ENCODE peak calls at places on chromosomes 12 and 14, in seven cellular contexts. One of them, this sample, is unnamed.

GRCh38 chr14:74019408-74019714 is 212 bp downstream of the BBOF1 start:
- DNase-seq in astrocyte of the cerebellum: no peak
- DNase-seq in upper lobe of right lung: no peak
- DNase-seq in SK-N-SH: no peak
- DNase-seq in activated CD4-positive, alpha-beta T cell treated with anti-CD3 and anti-CD28 coated beads for 1 hour: no peak
- DNase-seq in IMR-90: no peak
- DNase-seq in activated T-cell treated with anti-CD3 and anti-CD28 coated beads for 24 hours: no peak
- DNase-seq in this sample: no peak

GRCh38 chr12:52183544-52183910 is 8.3 kb downstream of the KRT80 start:
- DNase-seq in astrocyte of the cerebellum: no peak
- DNase-seq in upper lobe of right lung: no peak
- DNase-seq in SK-N-SH: no peak
- DNase-seq in activated CD4-positive, alpha-beta T cell treated with anti-CD3 and anti-CD28 coated beads for 1 hour: no peak
- DNase-seq in IMR-90: peak
- DNase-seq in activated T-cell treated with anti-CD3 and anti-CD28 coated beads for 24 hours: no peak
- DNase-seq in this sample: no peak

GRCh38 chr14:103868242-103868897 is 21.0 kb upstream of the PPP1R13B start:
- DNase-seq in astrocyte of the cerebellum: no peak
- DNase-seq in upper lobe of right lung: no peak
- DNase-seq in SK-N-SH: peak
- DNase-seq in activated CD4-positive, alpha-beta T cell treated with anti-CD3 and anti-CD28 coated beads for 1 hour: no peak
- DNase-seq in IMR-90: no peak
- DNase-seq in activated T-cell treated with anti-CD3 and anti-CD28 coated beads for 24 hours: no peak
- DNase-seq in this sample: no peak

GRCh38 chr14:39755269-39755878 is 323.1 kb upstream of the FBXO33 start:
- DNase-seq in astrocyte of the cerebellum: peak
- DNase-seq in upper lobe of right lung: no peak
- DNase-seq in SK-N-SH: no peak
- DNase-seq in activated CD4-positive, alpha-beta T cell treated with anti-CD3 and anti-CD28 coated beads for 1 hour: no peak
- DNase-seq in IMR-90: no peak
- DNase-seq in activated T-cell treated with anti-CD3 and anti-CD28 coated beads for 24 hours: no peak
- DNase-seq in this sample: no peak

GRCh38 chr14:69260246-69260978 is 454 bp downstream of the GALNT16 start:
- DNase-seq in astrocyte of the cerebellum: no peak
- DNase-seq in upper lobe of right lung: no peak
- DNase-seq in SK-N-SH: peak
- DNase-seq in activated CD4-positive, alpha-beta T cell treated with anti-CD3 and anti-CD28 coated beads for 1 hour: no peak
- DNase-seq in IMR-90: peak
- DNase-seq in activated T-cell treated with anti-CD3 and anti-CD28 coated beads for 24 hours: no peak
- DNase-seq in this sample: no peak

GRCh38 chr12:106893451-106893850 is 62.3 kb upstream of the TMEM263 start:
- DNase-seq in astrocyte of the cerebellum: no peak
- DNase-seq in upper lobe of right lung: no peak
- DNase-seq in SK-N-SH: no peak
- DNase-seq in activated CD4-positive, alpha-beta T cell treated with anti-CD3 and anti-CD28 coated beads for 1 hour: no peak
- DNase-seq in IMR-90: peak
- DNase-seq in activated T-cell treated with anti-CD3 and anti-CD28 coated beads for 24 hours: no peak
- DNase-seq in this sample: no peak

GRCh38 chr12:95131589-95132335 is 58.3 kb upstream of the NR2C1 start:
- DNase-seq in astrocyte of the cerebellum: no peak
- DNase-seq in upper lobe of right lung: no peak
- DNase-seq in SK-N-SH: no peak
- DNase-seq in activated CD4-positive, alpha-beta T cell treated with anti-CD3 and anti-CD28 coated beads for 1 hour: no peak
- DNase-seq in IMR-90: no peak
- DNase-seq in activated T-cell treated with anti-CD3 and anti-CD28 coated beads for 24 hours: no peak
- DNase-seq in this sample: no peak

GRCh38 chr12:109166371-109166770 is 50.0 kb downstream of the ACACB start:
- DNase-seq in astrocyte of the cerebellum: no peak
- DNase-seq in upper lobe of right lung: no peak
- DNase-seq in SK-N-SH: no peak
- DNase-seq in activated CD4-positive, alpha-beta T cell treated with anti-CD3 and anti-CD28 coated beads for 1 hour: no peak
- DNase-seq in IMR-90: no peak
- DNase-seq in activated T-cell treated with anti-CD3 and anti-CD28 coated beads for 24 hours: no peak
- DNase-seq in this sample: no peak

GRCh38 chr14:28677381-28677780 is 89.2 kb upstream of the FOXG1 start:
- DNase-seq in astrocyte of the cerebellum: no peak
- DNase-seq in upper lobe of right lung: no peak
- DNase-seq in SK-N-SH: no peak
- DNase-seq in activated CD4-positive, alpha-beta T cell treated with anti-CD3 and anti-CD28 coated beads for 1 hour: no peak
- DNase-seq in IMR-90: no peak
- DNase-seq in activated T-cell treated with anti-CD3 and anti-CD28 coated beads for 24 hours: no peak
- DNase-seq in this sample: no peak

GRCh38 chr14:75278422-75279152 is at the start of gene FOS:
- DNase-seq in astrocyte of the cerebellum: peak
- DNase-seq in upper lobe of right lung: peak
- DNase-seq in SK-N-SH: peak
- DNase-seq in activated CD4-positive, alpha-beta T cell treated with anti-CD3 and anti-CD28 coated beads for 1 hour: peak
- DNase-seq in IMR-90: peak
- DNase-seq in activated T-cell treated with anti-CD3 and anti-CD28 coated beads for 24 hours: peak
- DNase-seq in this sample: peak

GRCh38 chr12:6369916-6370575 is 5.3 kb downstream of the SCNN1A start:
- DNase-seq in astrocyte of the cerebellum: no peak
- DNase-seq in upper lobe of right lung: no peak
- DNase-seq in SK-N-SH: no peak
- DNase-seq in activated CD4-positive, alpha-beta T cell treated with anti-CD3 and anti-CD28 coated beads for 1 hour: no peak
- DNase-seq in IMR-90: no peak
- DNase-seq in activated T-cell treated with anti-CD3 and anti-CD28 coated beads for 24 hours: no peak
- DNase-seq in this sample: no peak

GRCh38 chr14:32087173-32087861 is 10.2 kb downstream of the ARHGAP5 start:
- DNase-seq in astrocyte of the cerebellum: peak
- DNase-seq in upper lobe of right lung: no peak
- DNase-seq in SK-N-SH: no peak
- DNase-seq in activated CD4-positive, alpha-beta T cell treated with anti-CD3 and anti-CD28 coated beads for 1 hour: no peak
- DNase-seq in IMR-90: peak
- DNase-seq in activated T-cell treated with anti-CD3 and anti-CD28 coated beads for 24 hours: no peak
- DNase-seq in this sample: no peak

GRCh38 chr12:69095765-69096477 is 143.4 kb upstream of the CPSF6 start:
- DNase-seq in astrocyte of the cerebellum: no peak
- DNase-seq in upper lobe of right lung: no peak
- DNase-seq in SK-N-SH: no peak
- DNase-seq in activated CD4-positive, alpha-beta T cell treated with anti-CD3 and anti-CD28 coated beads for 1 hour: no peak
- DNase-seq in IMR-90: no peak
- DNase-seq in activated T-cell treated with anti-CD3 and anti-CD28 coated beads for 24 hours: no peak
- DNase-seq in this sample: no peak

GRCh38 chr12:64097346-64098105 is 124.6 kb downstream of the KICS2 start:
- DNase-seq in astrocyte of the cerebellum: no peak
- DNase-seq in upper lobe of right lung: no peak
- DNase-seq in SK-N-SH: no peak
- DNase-seq in activated CD4-positive, alpha-beta T cell treated with anti-CD3 and anti-CD28 coated beads for 1 hour: no peak
- DNase-seq in IMR-90: peak
- DNase-seq in activated T-cell treated with anti-CD3 and anti-CD28 coated beads for 24 hours: no peak
- DNase-seq in this sample: no peak

GRCh38 chr14:21023817-21024667 is 819 bp downstream of the NDRG2 start:
- DNase-seq in astrocyte of the cerebellum: no peak
- DNase-seq in upper lobe of right lung: no peak
- DNase-seq in SK-N-SH: no peak
- DNase-seq in activated CD4-positive, alpha-beta T cell treated with anti-CD3 and anti-CD28 coated beads for 1 hour: no peak
- DNase-seq in IMR-90: no peak
- DNase-seq in activated T-cell treated with anti-CD3 and anti-CD28 coated beads for 24 hours: no peak
- DNase-seq in this sample: no peak

GRCh38 chr12:54359762-54360351 is 4.4 kb downstream of the GPR84 start:
- DNase-seq in astrocyte of the cerebellum: no peak
- DNase-seq in upper lobe of right lung: no peak
- DNase-seq in SK-N-SH: no peak
- DNase-seq in activated CD4-positive, alpha-beta T cell treated with anti-CD3 and anti-CD28 coated beads for 1 hour: no peak
- DNase-seq in IMR-90: no peak
- DNase-seq in activated T-cell treated with anti-CD3 and anti-CD28 coated beads for 24 hours: no peak
- DNase-seq in this sample: no peak

GRCh38 chr14:59262717-59263469 is 74.4 kb downstream of the DAAM1 start:
- DNase-seq in astrocyte of the cerebellum: no peak
- DNase-seq in upper lobe of right lung: no peak
- DNase-seq in SK-N-SH: no peak
- DNase-seq in activated CD4-positive, alpha-beta T cell treated with anti-CD3 and anti-CD28 coated beads for 1 hour: no peak
- DNase-seq in IMR-90: no peak
- DNase-seq in activated T-cell treated with anti-CD3 and anti-CD28 coated beads for 24 hours: no peak
- DNase-seq in this sample: no peak

GRCh38 chr12:132066345-132066685 is 77.8 kb downstream of the DDX51 start:
- DNase-seq in astrocyte of the cerebellum: no peak
- DNase-seq in upper lobe of right lung: no peak
- DNase-seq in SK-N-SH: no peak
- DNase-seq in activated CD4-positive, alpha-beta T cell treated with anti-CD3 and anti-CD28 coated beads for 1 hour: no peak
- DNase-seq in IMR-90: no peak
- DNase-seq in activated T-cell treated with anti-CD3 and anti-CD28 coated beads for 24 hours: peak
- DNase-seq in this sample: no peak

GRCh38 chr12:14773685-14774073 is 29.6 kb downstream of the WBP11 start:
- DNase-seq in astrocyte of the cerebellum: no peak
- DNase-seq in upper lobe of right lung: no peak
- DNase-seq in SK-N-SH: peak
- DNase-seq in activated CD4-positive, alpha-beta T cell treated with anti-CD3 and anti-CD28 coated beads for 1 hour: no peak
- DNase-seq in IMR-90: no peak
- DNase-seq in activated T-cell treated with anti-CD3 and anti-CD28 coated beads for 24 hours: no peak
- DNase-seq in this sample: no peak

GRCh38 chr14:68694516-68695235 is 98.2 kb downstream of the ZFP36L1 start:
- DNase-seq in astrocyte of the cerebellum: no peak
- DNase-seq in upper lobe of right lung: no peak
- DNase-seq in SK-N-SH: no peak
- DNase-seq in activated CD4-positive, alpha-beta T cell treated with anti-CD3 and anti-CD28 coated beads for 1 hour: no peak
- DNase-seq in IMR-90: peak
- DNase-seq in activated T-cell treated with anti-CD3 and anti-CD28 coated beads for 24 hours: no peak
- DNase-seq in this sample: no peak

GRCh38 chr14:55701638-55702037 is 121.6 kb downstream of the KTN1 start:
- DNase-seq in astrocyte of the cerebellum: no peak
- DNase-seq in upper lobe of right lung: no peak
- DNase-seq in SK-N-SH: no peak
- DNase-seq in activated CD4-positive, alpha-beta T cell treated with anti-CD3 and anti-CD28 coated beads for 1 hour: no peak
- DNase-seq in IMR-90: peak
- DNase-seq in activated T-cell treated with anti-CD3 and anti-CD28 coated beads for 24 hours: no peak
- DNase-seq in this sample: no peak

GRCh38 chr12:75908961-75909699 is 122.4 kb downstream of the PHLDA1 start:
- DNase-seq in astrocyte of the cerebellum: peak
- DNase-seq in upper lobe of right lung: no peak
- DNase-seq in SK-N-SH: peak
- DNase-seq in activated CD4-positive, alpha-beta T cell treated with anti-CD3 and anti-CD28 coated beads for 1 hour: no peak
- DNase-seq in IMR-90: peak
- DNase-seq in activated T-cell treated with anti-CD3 and anti-CD28 coated beads for 24 hours: no peak
- DNase-seq in this sample: no peak

This sample was measured in nucleus accumbens.